ENCODE peak calls at places on chromosomes 12 and 14, in seven cellular contexts. K is stomach; L is HCT116; J is SK-N-SH; Y is mammary epithelial cell; P is neural progenitor cell; Z is CD8-positive, alpha-beta T cell. A is an unnamed sample. For H3K4me1, the result is how much of the 10 kb centered on the place peaks cover.

GRCh38 chr12:108302471-108303311 is 36.4 kb downstream of the CMKLR1 start:
- DNase-seq in J (peak), Y (no peak), L (no peak), K (peak), P (peak), Z (no peak), A (peak)

GRCh38 chr12:119236372-119236771 is 57.6 kb downstream of the HSPB8 start:
- DNase-seq in J (no peak), P (no peak), Y (no peak), K (no peak), L (no peak), Z (no peak), A (no peak)

GRCh38 chr14:24382103-24382377 is 14.1 kb downstream of the NFATC4 start:
- DNase-seq in Y (no peak), J (no peak), P (no peak), Z (no peak), L (no peak), K (peak), A (no peak)

GRCh38 chr12:26338574-26339572 is 143.5 kb downstream of the SSPN start:
- DNase-seq in P (no peak), Y (peak), L (peak), J (no peak), K (no peak), Z (no peak), A (no peak)

GRCh38 chr14:29821665-29822429 is 105.8 kb downstream of the PRKD1 start:
- DNase-seq in K (no peak), Z (no peak), J (no peak), L (no peak), Y (no peak), P (no peak), A (no peak)

GRCh38 chr12:88746386-88746785 is 166.1 kb upstream of the KITLG start:
- DNase-seq in L (no peak), K (no peak), J (no peak), P (no peak), Y (no peak), Z (no peak), A (peak)

GRCh38 chr14:100117647-100118376 is 41.6 kb downstream of the DEGS2 start:
- DNase-seq in J (no peak), Y (no peak), Z (no peak), P (no peak), K (no peak), L (no peak), A (no peak)

GRCh38 chr12:45893240-45893639 is 97.1 kb downstream of the SCAF11 start:
- DNase-seq in L (peak), K (no peak), J (no peak), P (peak), Z (no peak), Y (peak), A (no peak)

GRCh38 chr12:132560421-132560830 is 50.0 kb downstream of the LRCOL1 start:
- DNase-seq in J (peak), P (peak), K (peak), Z (no peak), L (no peak), Y (peak), A (no peak)

GRCh38 chr12:38728894-38729293 is 176.5 kb downstream of the CPNE8 start:
- DNase-seq in J (no peak), Z (no peak), P (no peak), K (no peak), Y (no peak), L (no peak), A (no peak)

GRCh38 chr14:65478596-65478995 is 66.1 kb downstream of the FUT8 start:
- DNase-seq in K (no peak), J (no peak), Y (peak), P (peak), Z (no peak), L (peak), A (peak)

GRCh38 chr12:49489154-49489553 is 49.7 kb upstream of the KCNH3 start:
- DNase-seq in K (no peak), Z (no peak), L (no peak), P (no peak), Y (no peak), J (no peak), A (no peak)

GRCh38 chr12:3200032-3200617 is 122.9 kb downstream of the TSPAN9 start:
- DNase-seq in Z (no peak), L (no peak), J (peak), P (peak), K (peak), Y (peak), A (peak)

GRCh38 chr14:103280278-103280917 is 53.6 kb upstream of the EIF5 start:
- DNase-seq in Y (no peak), K (no peak), P (no peak), Z (no peak), L (no peak), J (no peak), A (no peak)

GRCh38 chr12:93894391-93895095 is 217.4 kb downstream of the CRADD start:
- DNase-seq in K (no peak), Z (no peak), Y (no peak), P (no peak), J (peak), L (no peak), A (no peak)

GRCh38 chr14:41605550-41606248 is 977 bp upstream of the LRFN5 start:
- DNase-seq in L (no peak), Z (no peak), K (no peak), J (no peak), P (peak), Y (no peak), A (peak)

GRCh38 chr14:96267336-96267735 is 11.3 kb downstream of the BDKRB1 start:
- DNase-seq in L (no peak), Y (peak), K (no peak), Z (no peak), J (peak), P (no peak), A (no peak)

GRCh38 chr12:4225571-4225970 is 48.0 kb upstream of the CCND2 start:
- DNase-seq in J (no peak), K (no peak), Z (no peak), P (no peak), Y (no peak), L (no peak), A (no peak)

GRCh38 chr14:55382483-55382882 is 29.1 kb downstream of the ATG14 start:
- DNase-seq in K (no peak), L (no peak), Y (no peak), P (no peak), J (no peak), Z (no peak), A (no peak)

GRCh38 chr12:50218386-50218785 is 51.2 kb upstream of the CERS5 start:
- DNase-seq in P (no peak), J (no peak), L (peak), K (no peak), Y (peak), Z (no peak), A (no peak)

GRCh38 chr12:6215932-6216494 is 15.8 kb downstream of the CD9 start:
- DNase-seq in K (peak), L (peak), J (no peak), P (no peak), Z (no peak), Y (peak), A (no peak)

GRCh38 chr12:28242888-28243633 is 52.8 kb downstream of the CCDC91 start:
- DNase-seq in P (no peak), K (peak), Y (no peak), Z (no peak), J (no peak), L (no peak), A (no peak)

GRCh38 chr12:106954462-106955376 is 988 bp upstream of the TMEM263 start:
- DNase-seq in P (peak), Z (no peak), J (peak), Y (peak), L (no peak), K (no peak), A (peak)

GRCh38 chr14:22822619-22823551 is 6.8 kb upstream of the MRPL52 start:
- DNase-seq in L (peak), P (peak), Z (peak), J (peak), Y (peak), K (peak), A (peak)

GRCh38 chr12:103806807-103807206 is 34.2 kb downstream of the NT5DC3 start:
- DNase-seq in L (no peak), J (no peak), P (no peak), Y (no peak), Z (no peak), K (no peak), A (no peak)

GRCh38 chr12:107317751-107318553 is 224.6 kb upstream of the CRY1 start:
- DNase-seq in Z (peak), L (peak), J (peak), K (peak), P (peak), Y (peak), A (peak)

GRCh38 chr12:31031951-31032335 is 41.7 kb upstream of the DDX11 start:
- DNase-seq in Y (no peak), K (no peak), J (no peak), Z (no peak), P (no peak), L (no peak), A (no peak)

GRCh38 chr12:124613151-124613585 is 45.8 kb upstream of the NCOR2 start:
- DNase-seq in Y (no peak), Z (no peak), K (peak), L (no peak), P (no peak), J (no peak), A (no peak)

GRCh38 chr14:106691601-106692291 is 1165.4 kb downstream of the TMEM121 start:
- DNase-seq in Y (no peak), L (no peak), J (peak), P (no peak), K (peak), Z (peak), A (no peak)

GRCh38 chr12:91744613-91745012 is 401.0 kb downstream of the BTG1 start:
- DNase-seq in J (peak), K (no peak), P (no peak), Y (no peak), L (no peak), Z (no peak), A (no peak)

GRCh38 chr14:36702484-36702883 is 40.8 kb downstream of the PAX9 start:
- DNase-seq in P (no peak), Y (no peak), Z (no peak), K (no peak), J (no peak), L (no peak), A (no peak)

GRCh38 chr12:67593871-67594330 is 54.6 kb upstream of the DYRK2 start:
- DNase-seq in Y (no peak), J (no peak), L (no peak), Z (no peak), K (no peak), P (no peak), A (no peak)

GRCh38 chr14:23114669-23115491 is 4.2 kb downstream of the CEBPE start:
- DNase-seq in Z (no peak), J (peak), P (no peak), Y (peak), L (peak), K (no peak), A (no peak)

GRCh38 chr12:42935756-42936155 is 346.2 kb upstream of the PRICKLE1 start:
- DNase-seq in L (no peak), K (no peak), J (no peak), Y (peak), P (no peak), Z (no peak), A (no peak)

GRCh38 chr14:92421756-92422155 is 91.8 kb upstream of the RIN3 start:
- DNase-seq in K (no peak), Y (no peak), L (no peak), P (no peak), Z (no peak), J (no peak), A (no peak)

GRCh38 chr12:46461907-46462605 is 89.5 kb upstream of the SLC38A2 start:
- DNase-seq in K (no peak), Y (peak), P (no peak), Z (no peak), J (no peak), L (no peak), A (no peak)

GRCh38 chr12:44497044-44497443 is 379.1 kb downstream of the NELL2 start:
- DNase-seq in L (no peak), P (peak), K (no peak), J (no peak), Z (no peak), Y (no peak), A (no peak)

GRCh38 chr14:34785223-34786006 is 71.0 kb upstream of the CFL2 start:
- DNase-seq in K (no peak), Y (no peak), P (no peak), J (no peak), Z (no peak), L (no peak), A (no peak)

GRCh38 chr12:53564276-53564675 is 57.0 kb upstream of the NPFF start:
- DNase-seq in K (no peak), Y (no peak), L (no peak), J (no peak), P (no peak), Z (no peak), A (no peak)

GRCh38 chr14:38900887-38901286 is 202.1 kb downstream of the SEC23A start:
- DNase-seq in Y (no peak), P (no peak), K (no peak), J (no peak), Z (no peak), L (no peak), A (no peak)

GRCh38 chr12:24895612-24896011 is 53.3 kb downstream of the BCAT1 start:
- DNase-seq in P (no peak), Z (no peak), K (no peak), Y (no peak), J (no peak), L (no peak), A (no peak)

GRCh38 chr12:24896171-24896570 is 52.7 kb downstream of the BCAT1 start:
- DNase-seq in Y (no peak), L (no peak), K (no peak), P (no peak), J (no peak), Z (no peak), A (no peak)

GRCh38 chr12:24899503-24900098 is 49.3 kb downstream of the BCAT1 start:
- DNase-seq in J (no peak), K (no peak), L (no peak), P (no peak), Y (no peak), Z (no peak), A (no peak)

GRCh38 chr12:24898185-24898584 is 50.7 kb downstream of the BCAT1 start:
- DNase-seq in Y (no peak), Z (no peak), P (no peak), K (no peak), J (no peak), L (no peak), A (no peak)

GRCh38 chr12:24898606-24899005 is 50.3 kb downstream of the BCAT1 start:
- DNase-seq in Y (no peak), L (no peak), P (no peak), Z (no peak), J (no peak), K (no peak), A (no peak)
- H3K4me1 ChIP-seq in Y (under half), L (under half), P (under half), Z (under half), J (under half), K (under half), A (under half)

DNA sequence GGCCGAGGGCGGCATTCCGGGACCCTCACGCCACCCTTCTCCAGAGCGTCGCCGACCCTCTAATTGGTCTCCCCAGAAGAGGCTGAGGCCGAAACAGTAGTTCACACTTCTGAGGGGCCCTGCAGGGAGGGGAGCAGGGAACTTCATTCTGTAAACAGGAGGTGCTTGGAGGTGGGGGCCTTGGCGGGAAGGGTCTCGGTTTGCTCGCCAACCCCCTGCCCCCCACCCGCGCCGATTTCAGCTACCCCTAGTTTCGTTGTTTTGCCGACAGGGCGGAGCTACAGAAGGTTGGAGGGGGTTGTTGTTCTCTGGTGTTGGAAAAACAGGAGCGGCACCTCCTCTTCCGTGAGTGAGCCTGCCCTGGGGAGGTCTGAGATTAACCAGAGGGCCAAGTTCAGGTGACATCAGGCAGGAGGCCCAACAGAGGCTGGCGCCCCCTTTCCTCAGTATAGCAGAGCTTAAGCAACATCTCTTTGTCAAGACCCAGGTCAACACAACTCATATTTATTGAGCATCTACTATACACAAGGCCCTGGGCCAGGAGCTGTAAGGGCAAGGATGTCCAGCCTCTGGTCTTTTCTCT is 682 bp downstream of the ERBB3 start:
- DNase-seq in J (no peak), P (peak), L (no peak), Z (no peak), Y (no peak), K (peak), A (no peak)
- H3K4me1 ChIP-seq in J (under half), P (under half), L (under half), Z (under half), Y (under half), K (under half), A (under half)

GRCh38 chr14:52043690-52044089 is 25.2 kb downstream of the NID2 start:
- DNase-seq in Z (no peak), Y (no peak), P (peak), L (peak), J (peak), K (peak), A (peak)
- H3K4me1 ChIP-seq in Z (under half), Y (under half), P (under half), L (under half), J (under half), K (under half), A (under half)

GRCh38 chr12:78096909-78097597 is 266.4 kb downstream of the NAV3 start:
- DNase-seq in K (no peak), P (no peak), L (no peak), Z (no peak), J (peak), Y (no peak), A (no peak)
- H3K4me1 ChIP-seq in K (under half), P (under half), L (under half), Z (under half), J (under half), Y (under half), A (under half)

GRCh38 chr14:58278177-58278576 is 20.2 kb upstream of the ARID4A start:
- DNase-seq in Z (no peak), L (no peak), P (no peak), K (no peak), Y (no peak), J (no peak), A (no peak)
- H3K4me1 ChIP-seq in Z (half or more), L (under half), P (under half), K (under half), Y (under half), J (under half), A (under half)

DNA sequence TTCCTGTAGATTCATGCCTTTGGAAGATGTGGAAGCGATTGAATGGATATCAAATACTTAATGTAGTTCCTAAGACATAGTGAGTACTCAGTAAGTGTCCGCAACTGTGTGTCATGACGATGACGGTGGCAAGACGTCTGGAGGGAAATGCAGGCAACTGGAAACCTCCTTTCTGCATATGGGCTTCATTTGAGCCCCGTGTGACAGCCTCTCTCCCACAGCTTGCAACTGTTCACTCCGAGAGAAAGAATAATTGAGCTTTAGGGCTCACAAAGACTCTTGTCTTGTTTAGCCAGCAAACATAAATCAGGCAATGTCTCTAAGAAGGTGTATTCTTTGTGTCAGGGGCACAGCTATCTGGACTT is 7.0 kb downstream of the CFAP251 start:
- DNase-seq in P (no peak), Y (no peak), L (no peak), J (no peak), K (no peak), Z (no peak), A (no peak)
- H3K4me1 ChIP-seq in P (under half), Y (under half), L (under half), J (under half), K (under half), Z (under half), A (under half)

GRCh38 chr12:12898911-12899511 is 7.6 kb downstream of the GPRC5A start:
- DNase-seq in Y (no peak), J (no peak), Z (no peak), K (no peak), L (no peak), P (no peak), A (no peak)

GRCh38 chr12:12896261-12896660 is 4.9 kb downstream of the GPRC5A start:
- DNase-seq in Y (peak), L (no peak), Z (no peak), P (no peak), J (no peak), K (no peak), A (no peak)

GRCh38 chr12:12899530-12900380 is 8.4 kb downstream of the GPRC5A start:
- DNase-seq in Z (no peak), J (no peak), K (no peak), P (no peak), L (no peak), Y (peak), A (no peak)

GRCh38 chr12:12897286-12897685 is 5.9 kb downstream of the GPRC5A start:
- DNase-seq in L (no peak), Y (no peak), K (no peak), Z (no peak), P (no peak), J (no peak), A (no peak)

GRCh38 chr12:12898136-12898712 is 6.9 kb downstream of the GPRC5A start:
- DNase-seq in K (no peak), J (no peak), P (no peak), L (no peak), Z (no peak), Y (no peak), A (no peak)
- H3K4me1 ChIP-seq in K (under half), J (under half), P (under half), L (half or more), Z (under half), Y (half or more), A (under half)

GRCh38 chr12:96473394-96474093 is 15.8 kb upstream of the CFAP54 start:
- DNase-seq in K (no peak), Z (no peak), P (no peak), L (no peak), Y (no peak), J (no peak), A (no peak)

GRCh38 chr12:96483116-96483515 is 6.3 kb upstream of the CFAP54 start:
- DNase-seq in P (no peak), J (no peak), L (no peak), Z (no peak), K (no peak), Y (no peak), A (no peak)

GRCh38 chr12:96474206-96474605 is 15.2 kb upstream of the CFAP54 start:
- DNase-seq in L (no peak), K (no peak), J (no peak), Z (no peak), Y (no peak), P (no peak), A (no peak)

GRCh38 chr12:96482086-96482485 is 7.3 kb upstream of the CFAP54 start:
- DNase-seq in Z (no peak), K (no peak), J (no peak), P (no peak), Y (peak), L (no peak), A (no peak)

GRCh38 chr12:96478011-96478410 is 11.4 kb upstream of the CFAP54 start:
- DNase-seq in Z (no peak), P (no peak), L (no peak), K (no peak), J (no peak), Y (no peak), A (no peak)
- H3K4me1 ChIP-seq in Z (under half), P (under half), L (under half), K (under half), J (under half), Y (under half), A (under half)

DNA sequence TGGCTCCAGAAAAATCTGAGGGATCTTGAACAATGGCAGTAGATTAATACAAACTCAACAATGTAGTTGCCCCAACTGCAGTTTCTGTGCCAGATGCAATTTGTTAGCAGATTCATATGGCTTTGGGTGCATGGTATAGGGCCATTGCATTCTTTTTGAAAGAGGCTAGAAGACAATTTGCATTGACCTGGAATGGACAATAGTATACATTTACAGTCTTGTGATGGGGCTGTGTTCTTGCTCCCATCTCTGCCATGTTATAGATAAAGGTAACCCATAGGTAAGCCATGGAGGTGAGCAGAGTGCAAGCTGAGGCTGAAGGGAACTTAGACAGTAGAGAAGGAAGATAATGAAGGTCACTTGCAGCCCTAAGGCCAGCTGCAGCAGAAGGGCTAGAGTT is 50.1 kb upstream of the DIO3 start:
- DNase-seq in K (no peak), L (no peak), Y (no peak), J (no peak), P (no peak), Z (no peak), A (no peak)
- H3K4me1 ChIP-seq in K (under half), L (under half), Y (under half), J (under half), P (under half), Z (under half), A (under half)